ENCODE peak calls at places on chromosomes 16 and 17, in six cellular contexts. Q is cardiac muscle cell, G is upper lobe of right lung, Y is epithelial cell of esophagus, N is astrocyte of the cerebellum, M is progenitor cell of endocrine pancreas. Z is an unnamed sample.

GRCh38 chr16:66335704-66336329 is 30.7 kb upstream of the CDH5 start:
- DNase-seq in Q (peak), G (peak), Y (peak), N (peak), M (no peak), Z (no peak)

GRCh38 chr16:77951788-77952187 is 70.6 kb upstream of the CLEC3A start:
- DNase-seq in Q (peak), G (no peak), Y (peak), N (no peak), M (no peak), Z (no peak)

GRCh38 chr17:58416937-58417299 is 416 bp downstream of the RNF43 start:
- DNase-seq in Q (no peak), G (no peak), Y (peak), N (no peak), M (no peak), Z (no peak)

GRCh38 chr16:19885456-19886060 is 910 bp upstream of the GPRC5B start:
- DNase-seq in Q (peak), G (peak), Y (no peak), N (no peak), M (no peak), Z (no peak)

GRCh38 chr16:69564845-69565610 is 738 bp upstream of the NFAT5 start:
- DNase-seq in Q (peak), G (no peak), Y (no peak), N (no peak), M (no peak), Z (no peak)

GRCh38 chr17:41519501-41520224 is 973 bp upstream of the KRT15 start:
- DNase-seq in Q (no peak), G (no peak), Y (peak), N (no peak), M (no peak), Z (no peak)

GRCh38 chr16:64356267-64356666 is 765.6 kb downstream of the CDH11 start:
- DNase-seq in Q (peak), G (no peak), Y (peak), N (peak), M (no peak), Z (no peak)

GRCh38 chr16:16983545-16983944 is 487.2 kb downstream of the XYLT1 start:
- DNase-seq in Q (no peak), G (no peak), Y (no peak), N (no peak), M (no peak), Z (no peak)

GRCh38 chr16:87956169-87956770 is 5.0 kb downstream of the BANP start:
- DNase-seq in Q (peak), G (no peak), Y (peak), N (no peak), M (no peak), Z (peak)

GRCh38 chr17:37541880-37542675 is 52.4 kb downstream of the DUSP14 start:
- DNase-seq in Q (peak), G (no peak), Y (peak), N (no peak), M (no peak), Z (no peak)

GRCh38 chr16:2769675-2770056 is 7.4 kb downstream of the ELOB start:
- DNase-seq in Q (peak), G (peak), Y (peak), N (no peak), M (no peak), Z (no peak)

GRCh38 chr16:70490261-70490660 is 33.1 kb downstream of the COG4 start:
- DNase-seq in Q (no peak), G (no peak), Y (no peak), N (no peak), M (no peak), Z (no peak)

GRCh38 chr16:80314042-80314441 is 226.8 kb upstream of the DYNLRB2 start:
- DNase-seq in Q (no peak), G (no peak), Y (no peak), N (no peak), M (no peak), Z (no peak)

GRCh38 chr17:81845881-81846742 is 11.3 kb upstream of the PPP1R27 start:
- DNase-seq in Q (no peak), G (no peak), Y (no peak), N (no peak), M (no peak), Z (no peak)

GRCh38 chr17:19372439-19372838 is 5.9 kb upstream of the MAPK7 start:
- DNase-seq in Q (no peak), G (no peak), Y (no peak), N (no peak), M (no peak), Z (no peak)

GRCh38 chr17:42155614-42156045 is 841 bp upstream of the RAB5C start:
- DNase-seq in Q (no peak), G (no peak), Y (no peak), N (no peak), M (no peak), Z (no peak)

GRCh38 chr16:73054732-73055481 is 7.0 kb upstream of the ZFHX3 start:
- DNase-seq in Q (peak), G (no peak), Y (peak), N (no peak), M (no peak), Z (no peak)

GRCh38 chr16:55856950-55857349 is 18.2 kb downstream of the CES5A start:
- DNase-seq in Q (no peak), G (no peak), Y (no peak), N (no peak), M (no peak), Z (no peak)

GRCh38 chr17:19363460-19364035 is 1.0 kb upstream of the B9D1 start:
- DNase-seq in Q (no peak), G (no peak), Y (no peak), N (no peak), M (no peak), Z (no peak)

GRCh38 chr17:81235822-81236740 is 2.8 kb downstream of the TEPSIN start:
- DNase-seq in Q (no peak), G (no peak), Y (no peak), N (no peak), M (no peak), Z (no peak)

GRCh38 chr16:57184890-57185445 is 871 bp downstream of the PSME3IP1 start:
- DNase-seq in Q (no peak), G (no peak), Y (no peak), N (no peak), M (no peak), Z (no peak)

GRCh38 chr17:47829870-47830269 is 1.5 kb downstream of the MRPL10 start:
- DNase-seq in Q (no peak), G (no peak), Y (no peak), N (no peak), M (no peak), Z (no peak)

GRCh38 chr16:9578459-9578858 is 487.0 kb downstream of the HAPSTR1 start:
- DNase-seq in Q (no peak), G (no peak), Y (peak), N (no peak), M (no peak), Z (no peak)

DNA sequence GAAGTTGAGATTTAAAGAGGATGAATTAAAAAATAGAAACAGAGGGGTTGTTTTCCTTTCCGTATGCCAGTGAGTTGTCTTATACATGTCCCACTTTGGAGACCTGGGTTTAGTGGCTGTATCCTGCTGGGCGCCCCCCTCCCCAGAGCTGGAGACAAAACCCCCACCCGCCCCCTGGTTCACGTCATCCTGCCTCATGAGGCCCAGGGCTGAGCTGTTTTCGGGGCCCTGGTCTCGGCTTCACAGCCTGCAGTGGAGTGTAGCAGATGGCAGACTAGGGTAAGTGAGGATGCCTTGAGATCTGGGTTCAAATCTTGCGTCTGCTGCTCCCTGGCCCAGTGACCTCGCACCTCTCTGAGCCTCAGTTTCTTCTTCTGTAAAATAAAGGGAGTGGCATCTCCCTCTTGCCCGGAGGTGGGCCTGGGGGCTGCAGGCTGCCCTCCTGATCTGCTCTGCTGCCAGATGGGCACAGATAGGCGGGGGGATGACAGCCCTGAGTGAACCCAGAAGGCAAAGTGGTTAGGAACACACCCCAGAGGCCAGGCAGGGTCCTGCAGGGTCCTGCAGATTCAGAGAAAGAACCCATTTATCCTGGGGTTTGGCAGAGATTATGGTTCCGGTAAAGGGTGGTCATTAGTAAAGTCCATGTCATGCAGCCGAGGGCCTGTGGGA is 45.1 kb downstream of the SOCS3 start:
- DNase-seq in Q (no peak), G (no peak), Y (no peak), N (no peak), M (no peak), Z (no peak)
- TF ChIP-seq CTCF in Q (no peak), G (peak), Y (no peak), N (peak), M (no peak), Z (peak)

GRCh38 chr17:2453325-2453724 is 52.5 kb upstream of the MNT start:
- DNase-seq in Q (no peak), G (no peak), Y (peak), N (no peak), M (no peak), Z (no peak)

GRCh38 chr17:2453865-2454264 is 53.0 kb upstream of the MNT start:
- DNase-seq in Q (no peak), G (no peak), Y (no peak), N (no peak), M (no peak), Z (no peak)

GRCh38 chr17:2457913-2458312 is 53.8 kb downstream of the METTL16 start:
- DNase-seq in Q (no peak), G (no peak), Y (no peak), N (no peak), M (no peak), Z (no peak)

GRCh38 chr17:2456475-2456874 is 55.2 kb downstream of the METTL16 start:
- DNase-seq in Q (no peak), G (no peak), Y (no peak), N (no peak), M (no peak), Z (no peak)

DNA sequence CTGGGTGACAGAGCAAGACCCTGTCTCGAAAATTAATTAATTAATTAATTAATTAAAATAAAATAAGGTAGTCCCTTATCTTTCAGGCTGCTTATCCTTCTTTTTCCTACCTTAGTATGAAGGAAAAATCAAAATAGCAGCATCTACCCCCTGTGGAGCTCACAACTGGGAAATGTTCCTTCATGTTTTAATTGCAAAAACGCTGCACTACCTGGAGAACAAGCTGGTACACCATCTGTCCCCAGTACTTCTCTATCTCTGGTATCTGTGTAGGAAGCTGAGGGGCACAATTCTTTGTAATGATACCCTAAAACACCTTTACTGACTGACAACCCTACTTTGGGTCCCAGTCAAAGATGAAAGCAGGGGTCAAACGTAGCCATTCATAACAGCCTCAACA is 55.1 kb upstream of the MNT start:
- DNase-seq in Q (no peak), G (no peak), Y (no peak), N (no peak), M (no peak), Z (no peak)
- TF ChIP-seq CTCF in Q (no peak), G (no peak), Y (no peak), N (no peak), M (no peak), Z (no peak)

DNA sequence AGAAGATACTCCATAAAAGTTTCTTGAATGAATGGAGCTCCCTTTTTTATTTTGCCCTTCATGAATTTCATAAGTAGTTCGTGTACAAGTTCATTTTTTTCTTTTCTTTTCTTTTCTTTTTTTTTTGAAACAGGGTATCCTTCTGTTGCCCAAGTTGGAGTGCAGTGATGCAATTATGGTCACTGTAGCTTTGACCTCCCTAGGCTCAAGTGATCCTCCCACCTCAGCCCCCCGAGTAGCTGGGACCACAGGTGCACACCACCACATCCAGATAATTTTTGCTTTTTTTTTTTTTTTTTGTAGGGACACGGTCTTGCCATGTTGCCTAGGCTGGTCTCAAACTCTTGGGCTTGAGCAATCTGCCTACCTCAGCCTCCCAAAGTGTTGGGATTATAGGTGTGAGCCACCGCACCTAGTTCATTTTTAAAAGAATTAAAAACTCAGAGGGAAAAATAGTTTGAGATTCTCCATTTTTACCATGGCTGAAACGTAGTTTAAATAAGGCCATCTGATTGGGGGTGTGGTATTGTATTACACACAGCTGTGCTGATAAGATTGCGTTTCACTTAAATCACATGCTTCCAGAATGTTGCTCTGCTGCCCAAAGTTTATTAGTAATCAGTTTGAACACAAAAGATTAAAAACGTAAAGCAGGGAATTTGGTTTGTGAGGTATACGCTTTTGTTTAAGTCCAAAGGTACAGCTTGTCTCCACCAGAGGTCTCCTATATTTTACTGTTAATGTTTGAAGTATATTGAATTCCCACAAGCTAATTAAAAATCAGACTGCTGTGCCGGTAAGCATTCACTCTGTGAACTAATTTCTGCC is 154.1 kb downstream of the SOCS1 start:
- DNase-seq in Q (peak), G (no peak), Y (no peak), N (no peak), M (no peak), Z (no peak)
- TF ChIP-seq CTCF in Q (peak), G (no peak), Y (no peak), N (peak), M (no peak), Z (no peak)

GRCh38 chr16:1180772-1181714 is 28.1 kb downstream of the CACNA1H start:
- DNase-seq in Q (no peak), G (no peak), Y (no peak), N (no peak), M (no peak), Z (no peak)
- TF ChIP-seq CTCF in Q (no peak), G (no peak), Y (no peak), N (no peak), M (peak), Z (peak)

GRCh38 chr16:85279402-85279801 is 167.1 kb upstream of the CIBAR2 start:
- DNase-seq in Q (no peak), G (no peak), Y (no peak), N (no peak), M (no peak), Z (no peak)
- TF ChIP-seq CTCF in Q (no peak), G (no peak), Y (no peak), N (no peak), M (no peak), Z (no peak)

DNA sequence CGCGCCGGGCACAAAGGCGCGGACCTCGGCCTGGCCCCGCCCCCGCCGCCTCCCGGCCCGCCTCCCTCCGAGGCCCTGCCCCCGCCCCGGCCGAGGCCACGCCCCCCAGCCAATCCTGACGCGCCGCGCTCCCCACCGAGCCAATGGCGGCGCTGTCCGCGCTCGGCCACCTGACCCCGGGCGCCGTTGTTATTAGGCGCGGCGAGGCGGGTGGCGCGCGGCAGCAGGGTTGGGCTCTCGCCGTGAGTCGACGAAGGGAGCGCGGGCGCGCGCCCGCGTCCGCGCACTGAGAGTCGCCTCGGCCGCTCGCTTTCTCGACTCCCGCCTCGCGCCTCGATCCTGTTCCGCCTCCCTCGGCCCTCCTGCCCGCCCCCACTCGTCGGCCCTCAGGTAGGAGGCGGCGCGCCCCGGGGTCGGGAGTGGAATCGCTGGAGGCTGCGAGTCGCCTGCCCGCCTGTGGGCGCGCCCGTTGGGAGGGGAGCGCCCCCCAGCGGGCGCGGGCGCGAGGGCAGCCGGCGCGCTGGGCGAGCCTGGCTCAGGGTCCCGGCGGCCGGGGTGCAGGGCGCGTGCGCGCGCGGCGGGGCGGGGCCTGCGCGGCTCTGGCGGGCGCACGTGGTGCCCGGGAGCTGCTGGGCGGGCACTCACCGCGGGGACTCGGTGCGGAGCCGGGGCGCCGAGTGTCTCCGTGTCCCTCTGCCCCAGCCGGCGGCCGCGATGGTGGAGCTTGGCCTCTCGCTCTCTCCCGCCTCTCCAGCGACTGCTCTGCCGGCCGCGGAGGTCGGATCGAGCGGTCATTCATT is 405 bp upstream of the CBLN1 start:
- DNase-seq in Q (peak), G (peak), Y (peak), N (no peak), M (peak), Z (peak)
- TF ChIP-seq CTCF in Q (peak), G (no peak), Y (no peak), N (no peak), M (peak), Z (peak)

GRCh38 chr17:13435230-13435629 is 166.5 kb downstream of the HS3ST3A1 start:
- DNase-seq in Q (no peak), G (no peak), Y (no peak), N (no peak), M (no peak), Z (no peak)
- TF ChIP-seq CTCF in Q (no peak), G (no peak), Y (no peak), N (no peak), M (no peak), Z (no peak)